ENCODE peak calls at places on chromosomes 3 and 15, in four cellular contexts. P is psoas muscle; U is AG04450; A is CD8-positive, alpha-beta memory T cell. H is an unnamed sample.

GRCh38 chr15:92883643-92884458 is 16.3 kb upstream of the CHD2 start:
- DNase-seq in P (no peak), U (no peak), A (no peak), H (no peak)

GRCh38 chr15:43514241-43515057 is 3.0 kb upstream of the MAP1A start:
- DNase-seq in P (peak; percentile 73), U (no peak), A (no peak), H (no peak)

GRCh38 chr15:75702431-75702830 is 10.2 kb downstream of the CSPG4 start:
- DNase-seq in P (no peak), U (no peak), A (no peak), H (no peak)

GRCh38 chr3:32105291-32106131 is 909 bp upstream of the GPD1L start:
- DNase-seq in P (no peak), U (no peak), A (no peak), H (no peak)

GRCh38 chr3:124258057-124258500 is 266.2 kb upstream of the ROPN1 start:
- DNase-seq in P (no peak), U (no peak), A (no peak), H (no peak)

GRCh38 chr3:61073532-61073931 is 177.7 kb downstream of the FHIT start:
- DNase-seq in P (no peak), U (no peak), A (no peak), H (no peak)

GRCh38 chr3:155704771-155705559 is 39.9 kb downstream of the PLCH1 start:
- DNase-seq in P (no peak), U (no peak), A (no peak), H (no peak)

GRCh38 chr3:426056-426455 is 229.5 kb downstream of the CHL1 start:
- DNase-seq in P (no peak), U (no peak), A (no peak), H (no peak)

GRCh38 chr3:194824676-194825075 is 139.0 kb downstream of the FAM43A start:
- DNase-seq in P (peak; percentile 43), U (no peak), A (no peak), H (no peak)

GRCh38 chr3:120013481-120013880 is 80.8 kb downstream of the GSK3B start:
- DNase-seq in P (no peak), U (no peak), A (no peak), H (no peak)

DNA sequence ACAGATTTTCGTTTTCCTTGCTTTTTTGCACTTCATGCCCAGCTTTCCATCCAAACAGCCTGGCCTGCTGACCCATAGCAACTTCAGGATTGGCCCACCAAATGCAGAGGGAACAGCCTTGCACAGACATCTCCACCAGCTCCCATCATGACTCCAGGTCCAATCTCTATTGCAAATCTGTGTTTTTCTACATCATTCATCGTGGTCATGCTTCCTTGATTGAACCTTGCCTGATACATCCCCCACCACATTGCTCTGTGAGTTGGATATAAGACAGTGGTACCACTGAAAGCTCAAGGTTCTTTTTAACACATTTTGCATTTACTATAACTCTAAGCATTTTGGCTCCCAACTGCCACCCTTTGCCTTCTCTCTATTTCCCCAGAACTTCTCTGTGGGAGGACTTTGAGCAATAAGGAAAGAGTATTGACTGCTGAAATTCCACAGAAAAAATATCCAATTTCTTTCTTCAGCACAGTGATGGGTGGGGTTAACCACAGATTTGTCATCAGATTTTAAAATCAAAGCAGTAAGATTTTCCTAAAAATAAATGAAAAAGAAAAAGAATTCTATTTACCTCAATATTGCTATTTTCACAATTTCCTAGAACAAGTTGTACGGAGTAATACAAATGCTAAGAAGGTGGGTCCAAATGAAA is 114.7 kb upstream of the GALNT15 start:
- DNase-seq in P (no peak), U (no peak), A (no peak), H (no peak)
- H3K4me3 ChIP-seq in P (peak overlapping the region; percentile 28), U (no peak overlapping the region), A (no peak overlapping the region), H (no peak overlapping the region)

DNA sequence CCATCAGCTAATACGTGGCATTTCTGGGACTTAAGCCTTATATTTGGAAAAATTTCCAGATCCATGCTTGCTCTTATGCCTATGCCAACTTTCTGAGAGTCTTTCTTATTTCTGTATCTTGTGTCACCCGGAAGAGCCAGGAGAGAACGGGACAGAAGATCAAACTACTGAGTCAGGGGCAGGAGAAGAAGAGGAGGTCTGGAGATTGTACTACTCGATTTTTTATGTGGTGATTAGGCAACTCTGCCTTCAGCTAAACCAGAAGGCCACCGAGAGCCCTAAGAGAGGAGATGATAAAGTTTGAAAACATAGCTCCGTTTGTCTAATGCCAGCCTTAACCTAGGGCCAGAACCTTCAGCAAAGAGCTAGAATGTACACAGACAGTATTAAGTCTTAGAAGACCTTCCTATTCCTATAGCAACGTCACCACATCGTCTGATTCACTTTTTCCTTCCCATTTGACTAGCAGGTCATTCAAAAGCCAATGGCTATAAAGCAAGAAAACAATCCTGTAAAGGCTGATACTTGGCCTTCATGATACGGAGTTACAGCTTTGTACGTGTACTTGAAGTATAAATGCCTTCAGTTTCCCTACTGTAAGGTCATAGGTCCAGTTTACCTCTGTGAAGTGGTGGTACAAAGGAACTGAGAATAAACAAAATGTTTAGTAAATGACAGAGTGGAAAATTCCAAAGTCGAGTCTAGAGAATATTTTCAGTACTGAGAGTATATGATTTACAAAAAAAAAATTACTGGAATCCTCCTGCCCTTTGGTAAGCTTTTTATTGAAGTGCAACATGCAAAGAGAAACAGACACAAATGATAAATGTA is 96.1 kb upstream of the ICE2 start:
- DNase-seq in P (no peak), U (no peak), A (no peak), H (no peak)
- H3K4me3 ChIP-seq in P (no peak overlapping the region), U (no peak overlapping the region), A (peak overlapping the region; percentile 18), H (no peak overlapping the region)

GRCh38 chr3:46406440-46406785 is 453 bp downstream of the CCR5AS start:
- DNase-seq in P (no peak), U (no peak), A (no peak), H (no peak)

GRCh38 chr3:46406786-46407611 is at the start of the genes CCR5AS and CCRL2:
- DNase-seq in P (peak; percentile 37), U (no peak), A (peak; percentile 23), H (no peak)

GRCh38 chr3:46409735-46410489 is 2.9 kb downstream of the CCRL2 start:
- DNase-seq in P (no peak), U (no peak), A (no peak), H (no peak)

GRCh38 chr3:46408853-46409252 is 1.8 kb downstream of the CCRL2 start:
- DNase-seq in P (no peak), U (no peak), A (no peak), H (no peak)

GRCh38 chr3:46407976-46408375 is 917 bp downstream of the CCRL2 start:
- DNase-seq in P (peak; percentile 65), U (no peak), A (no peak), H (no peak)
- H3K4me3 ChIP-seq in P (peak overlapping the region; percentile 52), U (no peak overlapping the region), A (peak overlapping the region; percentile 57), H (no peak overlapping the region)

DNA sequence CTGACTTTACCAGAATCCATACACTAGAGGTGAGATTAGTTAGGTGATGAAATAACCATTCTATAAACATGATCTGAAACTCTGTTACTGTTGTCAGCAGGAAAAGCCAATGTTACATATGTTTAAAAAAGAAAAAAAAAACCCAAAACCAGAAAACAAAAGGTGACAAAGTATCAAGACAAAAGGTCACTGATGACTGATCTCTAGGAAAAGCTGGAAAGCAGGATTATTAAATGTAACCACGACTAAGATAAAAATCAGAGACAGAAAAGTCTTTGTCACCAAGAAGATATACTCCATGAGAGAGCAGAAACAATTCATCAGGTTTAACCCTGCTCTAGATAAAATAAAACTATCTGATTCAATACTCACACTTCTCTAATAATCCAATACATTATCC is 5.4 kb upstream of the SETD5 start:
- DNase-seq in P (no peak), U (no peak), A (no peak), H (no peak)
- H3K4me3 ChIP-seq in P (no peak overlapping the region), U (no peak overlapping the region), A (no peak overlapping the region), H (no peak overlapping the region)

GRCh38 chr3:63969866-63970265 is 53.4 kb downstream of the PSMD6 start:
- DNase-seq in P (no peak), U (no peak), A (no peak), H (no peak)
- H3K4me3 ChIP-seq in P (no peak overlapping the region), U (no peak overlapping the region), A (peak overlapping the region; percentile 98), H (no peak overlapping the region)

DNA sequence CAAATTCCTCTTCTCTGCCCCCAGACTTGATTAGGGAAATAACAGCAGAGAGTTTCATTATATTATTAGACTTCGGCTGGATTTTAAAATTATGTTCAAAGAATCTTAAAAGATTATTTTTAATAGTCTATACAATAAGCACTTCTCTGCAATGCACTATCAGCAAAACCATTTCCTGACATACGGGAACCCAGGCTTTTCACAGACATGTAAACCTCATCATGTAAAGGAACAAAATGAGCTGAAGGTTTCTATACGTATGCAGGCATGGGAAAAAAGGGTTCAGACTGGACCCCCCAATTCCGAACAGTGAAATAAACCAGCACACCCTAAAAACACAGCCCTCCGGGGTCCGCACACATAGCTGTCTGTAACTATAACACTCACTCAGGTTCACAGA is 77.5 kb upstream of the LMOD3 start:
- DNase-seq in P (no peak), U (no peak), A (no peak), H (no peak)
- H3K4me3 ChIP-seq in P (peak overlapping the region; percentile 62), U (no peak overlapping the region), A (peak overlapping the region; percentile 65), H (no peak overlapping the region)

GRCh38 chr3:97883736-97884135 is 61.9 kb downstream of the CRYBG3 start:
- DNase-seq in P (no peak), U (no peak), A (no peak), H (no peak)

GRCh38 chr3:97885931-97886824 is 64.4 kb downstream of the CRYBG3 start:
- DNase-seq in P (no peak), U (no peak), A (no peak), H (no peak)

GRCh38 chr3:97884724-97885123 is 62.9 kb downstream of the CRYBG3 start:
- DNase-seq in P (no peak), U (no peak), A (no peak), H (no peak)

GRCh38 chr3:97880267-97880666 is 58.5 kb downstream of the CRYBG3 start:
- DNase-seq in P (no peak), U (no peak), A (no peak), H (no peak)

DNA sequence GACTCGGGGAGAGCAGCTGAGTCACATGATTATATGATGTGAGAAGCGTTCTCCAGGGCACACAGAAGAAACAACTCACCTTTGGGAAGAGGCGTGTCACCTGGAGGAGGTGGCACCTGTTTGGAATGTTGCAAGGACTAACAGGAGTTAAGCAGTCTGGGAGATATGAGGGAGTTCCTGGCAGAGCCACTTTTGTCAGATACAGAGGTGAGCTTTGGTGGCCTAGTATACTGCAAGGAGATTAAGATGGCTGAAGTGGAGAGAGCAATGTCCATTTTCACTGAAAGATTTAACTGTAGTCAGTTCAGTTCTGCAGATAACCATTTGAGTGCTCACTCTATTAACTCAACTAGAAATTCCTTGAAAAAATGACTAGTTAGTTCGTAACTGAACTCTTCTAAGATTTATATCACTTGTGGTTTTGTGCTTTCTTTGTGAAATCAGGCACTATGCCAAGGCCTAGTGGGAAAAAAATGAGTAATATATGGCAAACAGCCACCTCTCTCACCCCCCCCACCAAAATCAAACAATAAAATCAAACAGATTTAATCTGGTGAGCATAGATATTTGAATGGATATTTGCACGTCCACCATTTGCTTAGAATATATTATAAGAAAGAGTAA is 61.3 kb downstream of the CRYBG3 start:
- DNase-seq in P (no peak), U (no peak), A (no peak), H (no peak)
- H3K4me3 ChIP-seq in P (no peak overlapping the region), U (no peak overlapping the region), A (no peak overlapping the region), H (no peak overlapping the region)

GRCh38 chr3:146160964-146161724 is at the start of gene PLOD2:
- DNase-seq in P (peak; percentile 71), U (no peak), A (no peak), H (no peak)
- H3K4me3 ChIP-seq in P (peak within 1 kb of the TSS; percentile 85), U (peak within 1 kb of the TSS; percentile 75), A (no peak within 1 kb of the TSS), H (peak within 1 kb of the TSS; percentile 25)

DNA sequence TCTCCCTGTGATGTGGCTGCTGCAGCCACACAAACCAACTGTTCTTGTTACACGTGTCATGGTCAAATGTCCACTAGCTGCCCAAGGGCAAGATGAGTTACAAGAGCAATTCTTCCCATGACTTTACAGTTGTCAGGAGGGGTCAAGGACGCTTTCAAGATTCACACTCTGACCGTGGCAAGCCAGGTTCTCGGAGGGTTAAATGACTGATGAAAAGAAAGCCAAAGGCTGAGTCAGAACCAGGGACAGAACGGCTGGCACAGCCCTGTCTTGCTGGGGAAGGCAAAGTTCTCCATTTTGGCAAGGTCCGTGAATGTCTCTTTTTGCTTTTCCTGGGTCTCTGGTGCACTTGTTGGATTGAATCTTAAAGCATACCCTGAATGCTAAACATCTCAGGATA is 364.5 kb upstream of the ICE2 start:
- DNase-seq in P (no peak), U (no peak), A (no peak), H (no peak)
- H3K4me3 ChIP-seq in P (no peak overlapping the region), U (no peak overlapping the region), A (peak overlapping the region; percentile 23), H (no peak overlapping the region)